ENCODE peak calls at places on chromosomes 5 and 9, in ten cellular contexts. K is IMR-90, I is lower lobe of right lung, Z is PC-3, P is tibial artery, L is prostate gland, A is body of pancreas, U is adrenal gland, H is fibroblast of lung, D is A549. E is an unnamed sample.

GRCh38 chr5:158855510-158855909 is 244.2 kb downstream of the EBF1 start:
- DNase-seq in K (no peak), I (no peak), Z (peak; percentile 92), P (no peak), L (no peak), A (no peak), U (no peak), H (no peak), D (peak; percentile 91), E (no peak)

GRCh38 chr9:92774274-92774673 is 9.6 kb upstream of the BICD2 start:
- DNase-seq in K (peak; percentile 97), I (no peak), Z (peak; percentile 66), P (no peak), L (no peak), A (no peak), U (no peak), H (peak; percentile 86), D (no peak), E (no peak)

GRCh38 chr9:33210006-33210715 is 29.8 kb upstream of the SPINK4 start:
- DNase-seq in K (no peak), I (no peak), Z (peak; percentile 17), P (no peak), L (no peak), A (no peak), U (no peak), H (no peak), D (no peak), E (no peak)

GRCh38 chr5:159854916-159855315 is 61.4 kb upstream of the ADRA1B start:
- DNase-seq in K (peak; percentile 34), I (no peak), Z (no peak), P (no peak), L (no peak), A (no peak), U (no peak), H (peak; percentile 19), D (no peak), E (no peak)

GRCh38 chr9:119688547-119688946 is 319.3 kb upstream of the BRINP1 start:
- DNase-seq in K (no peak), I (no peak), Z (no peak), P (no peak), L (no peak), A (no peak), U (no peak), H (no peak), D (no peak), E (no peak)

GRCh38 chr9:121770415-121771273 is 119.2 kb downstream of the DAB2IP start:
- DNase-seq in K (peak; percentile 84), I (peak; percentile 34), Z (no peak), P (no peak), L (no peak), A (peak; percentile 3), U (no peak), H (peak; percentile 14), D (no peak), E (no peak)

GRCh38 chr5:2163457-2163856 is 280.7 kb upstream of the IRX4 start:
- DNase-seq in K (no peak), I (no peak), Z (no peak), P (no peak), L (no peak), A (no peak), U (no peak), H (no peak), D (no peak), E (no peak)

GRCh38 chr5:52043543-52043942 is 660.3 kb downstream of the ISL1 start:
- DNase-seq in K (no peak), I (no peak), Z (no peak), P (no peak), L (no peak), A (no peak), U (no peak), H (no peak), D (no peak), E (no peak)

DNA sequence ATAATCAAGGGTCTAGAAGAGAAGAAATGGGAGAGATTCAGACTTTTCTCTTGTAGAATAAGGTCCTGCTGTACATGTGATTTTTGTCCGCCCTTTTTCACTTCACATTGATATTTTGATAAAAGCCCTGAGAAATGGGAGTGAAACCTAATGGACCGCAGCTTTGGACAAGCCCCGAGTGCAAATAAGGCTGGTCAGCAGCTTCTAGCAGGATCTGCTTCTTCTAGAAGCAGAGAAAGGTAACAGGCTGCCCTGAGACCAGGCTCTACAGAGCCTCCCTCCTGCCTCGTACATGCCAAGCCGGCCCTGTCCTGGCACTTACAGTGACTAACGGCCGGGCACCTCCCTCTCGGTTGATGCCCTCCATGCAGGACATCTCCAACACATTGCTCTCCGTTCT is 33.4 kb downstream of the ACER2 start:
- DNase-seq in K (no peak), I (no peak), Z (no peak), P (no peak), L (no peak), A (no peak), U (no peak), H (no peak), D (no peak), E (no peak)
- H3K27ac ChIP-seq in K (no peak overlapping the region), I (no peak overlapping the region), Z (no peak overlapping the region), P (no peak overlapping the region), L (no peak overlapping the region), A (no peak overlapping the region), U (no peak overlapping the region), H (no peak overlapping the region), D (no peak overlapping the region), E (no peak overlapping the region)

GRCh38 chr5:141413540-141414069 is 818 bp downstream of the PCDHGA10 start:
- DNase-seq in K (no peak), I (no peak), Z (no peak), P (no peak), L (no peak), A (no peak), U (no peak), H (no peak), D (no peak), E (no peak)

GRCh38 chr5:141420855-141421488 is at the start of gene PCDHGA11:
- DNase-seq in K (peak; percentile 63), I (peak; percentile 69), Z (no peak), P (no peak), L (no peak), A (no peak), U (no peak), H (peak; percentile 75), D (peak; percentile 14), E (peak; percentile 38)

GRCh38 chr5:141422742-141423291 is 2.0 kb downstream of the PCDHGA11 start:
- DNase-seq in K (no peak), I (no peak), Z (no peak), P (no peak), L (no peak), A (no peak), U (no peak), H (no peak), D (no peak), E (no peak)

GRCh38 chr5:141421489-141421855 is 621 bp downstream of the PCDHGA11 start:
- DNase-seq in K (no peak), I (no peak), Z (no peak), P (no peak), L (no peak), A (no peak), U (no peak), H (peak; percentile 34), D (no peak), E (no peak)

GRCh38 chr5:141419074-141419880 is 1.6 kb upstream of the PCDHGA11 start:
- DNase-seq in K (no peak), I (no peak), Z (no peak), P (no peak), L (no peak), A (no peak), U (no peak), H (no peak), D (no peak), E (no peak)
- H3K9me3 ChIP-seq in K (peaks cover 53% of the 10 kb centered on the region), I (peaks cover 84% of the 10 kb centered on the region), Z (no peaks in the 10 kb centered on the region), P (peaks cover 24% of the 10 kb centered on the region), L (no peaks in the 10 kb centered on the region), A (no peaks in the 10 kb centered on the region), U (peaks cover 75% of the 10 kb centered on the region), H (peaks cover 11% of the 10 kb centered on the region), D (peaks cover 61% of the 10 kb centered on the region), E (peaks cover 11% of the 10 kb centered on the region)

GRCh38 chr9:125295642-125296041 is 34.0 kb downstream of the GAPVD1 start:
- DNase-seq in K (no peak), I (no peak), Z (no peak), P (no peak), L (no peak), A (no peak), U (no peak), H (no peak), D (no peak), E (no peak)
- H3K27ac ChIP-seq in K (no peak overlapping the region), I (no peak overlapping the region), Z (no peak overlapping the region), P (no peak overlapping the region), L (no peak overlapping the region), A (no peak overlapping the region), U (no peak overlapping the region), H (no peak overlapping the region), D (no peak overlapping the region), E (no peak overlapping the region)

DNA sequence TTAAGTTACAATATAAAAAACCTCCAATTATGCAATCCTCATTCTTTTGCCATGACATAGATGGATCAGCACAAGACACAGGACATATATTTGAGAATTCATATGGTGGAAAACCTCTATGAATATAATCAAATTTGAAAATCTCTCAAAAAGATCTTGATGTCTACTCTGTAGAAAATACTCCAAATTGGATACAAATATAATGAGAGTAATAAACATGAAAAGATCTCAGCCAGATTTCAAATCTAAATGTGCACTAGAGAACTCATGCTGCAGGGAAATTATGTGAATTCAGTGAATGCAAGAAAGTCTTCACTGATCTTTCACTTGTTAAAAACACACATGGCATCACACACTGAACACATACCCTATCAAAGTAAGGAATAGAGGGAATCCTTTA is 13.8 kb downstream of the PCDHB15 start:
- DNase-seq in K (no peak), I (no peak), Z (no peak), P (no peak), L (no peak), A (no peak), U (no peak), H (peak; percentile 2), D (no peak), E (no peak)
- H3K9me3 ChIP-seq in K (peaks cover 40% of the 10 kb centered on the region), I (peaks cover 100% of the 10 kb centered on the region), Z (peaks cover 31% of the 10 kb centered on the region), P (peaks cover 32% of the 10 kb centered on the region), L (no peaks in the 10 kb centered on the region), A (peaks cover 3% of the 10 kb centered on the region), U (peaks cover 100% of the 10 kb centered on the region), H (no peaks in the 10 kb centered on the region), D (peaks cover 88% of the 10 kb centered on the region), E (peaks cover 38% of the 10 kb centered on the region)

DNA sequence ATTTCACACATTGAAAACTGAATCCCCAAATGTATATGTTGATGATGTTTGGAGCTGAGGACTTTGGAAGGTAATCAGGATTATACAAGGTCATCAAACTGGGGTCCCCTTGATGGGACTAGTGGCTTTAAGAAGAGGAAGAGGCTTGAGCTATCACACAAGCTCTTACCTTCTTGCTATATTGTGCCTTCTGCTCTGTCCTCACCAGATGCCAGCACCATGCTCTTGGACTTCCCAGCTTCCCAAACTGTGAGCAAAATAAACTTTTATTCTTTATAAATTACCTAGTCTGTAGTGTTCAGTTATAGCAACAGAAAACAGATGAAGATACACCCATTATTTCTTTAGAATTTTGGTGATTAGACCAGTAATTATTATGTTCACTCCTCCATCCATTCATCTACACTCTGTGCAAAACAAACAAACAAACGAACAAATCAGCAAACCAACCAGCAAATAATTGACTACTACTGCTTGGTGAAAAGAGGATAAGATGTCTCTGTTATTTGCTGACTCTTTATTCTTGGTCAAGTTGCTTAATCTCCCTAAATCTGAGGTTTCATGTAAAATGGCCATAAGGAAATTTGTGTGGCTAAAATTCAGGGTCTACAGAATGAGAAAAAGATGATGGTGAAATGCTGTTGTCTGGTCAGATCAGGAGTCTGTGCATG is 854.0 kb downstream of the MAT2B start:
- DNase-seq in K (no peak), I (no peak), Z (no peak), P (no peak), L (no peak), A (no peak), U (no peak), H (no peak), D (no peak), E (no peak)
- H3K27ac ChIP-seq in K (peak overlapping the region; percentile 32), I (no peak overlapping the region), Z (no peak overlapping the region), P (no peak overlapping the region), L (no peak overlapping the region), A (no peak overlapping the region), U (no peak overlapping the region), H (no peak overlapping the region), D (no peak overlapping the region), E (no peak overlapping the region)

E was measured in colonic mucosa.